ENCODE peak calls at places on chromosomes 16 and 17, in five cellular contexts. G is astrocyte of the spinal cord; S is cardiac muscle cell; K is CD4-positive, alpha-beta T cell; L is fibroblast of the aortic adventitia. H is an unnamed sample.

GRCh38 chr17:79031996-79032875 is 8.3 kb downstream of the C1QTNF1 start:
- DNase-seq in G (no peak), S (no peak), K (no peak), L (no peak), H (no peak)

GRCh38 chr16:79184464-79184863 is 416.1 kb downstream of the MAF start:
- DNase-seq in G (no peak), S (no peak), K (no peak), L (no peak), H (no peak)

GRCh38 chr16:80931661-80931984 is 75.1 kb downstream of the CMC2 start:
- DNase-seq in G (no peak), S (no peak), K (no peak), L (no peak), H (no peak)

GRCh38 chr17:75738218-75738802 is 17.1 kb downstream of the ITGB4 start:
- DNase-seq in G (no peak), S (no peak), K (no peak), L (no peak), H (peak; percentile 99)

GRCh38 chr17:29929006-29929543 is 953 bp downstream of the SSH2 start:
- DNase-seq in G (peak; percentile 45), S (peak; percentile 64), K (peak; percentile 1), L (peak; percentile 32), H (no peak)

GRCh38 chr17:50047488-50048126 is 8.3 kb upstream of the ITGA3 start:
- DNase-seq in G (peak; percentile 80), S (no peak), K (no peak), L (peak; percentile 59), H (no peak)

GRCh38 chr17:73342057-73342522 is 30.3 kb upstream of the CDC42EP4 start:
- DNase-seq in G (peak; percentile 90), S (peak; percentile 35), K (no peak), L (peak; percentile 91), H (no peak)

GRCh38 chr17:74631468-74632195 is 8.1 kb upstream of the CD300E start:
- DNase-seq in G (no peak), S (peak; percentile 48), K (no peak), L (peak; percentile 31), H (peak; percentile 73)

GRCh38 chr17:77235370-77236080 is 94.8 kb downstream of the SEC14L1 start:
- DNase-seq in G (peak; percentile 90), S (no peak), K (no peak), L (peak; percentile 98), H (no peak)

DNA sequence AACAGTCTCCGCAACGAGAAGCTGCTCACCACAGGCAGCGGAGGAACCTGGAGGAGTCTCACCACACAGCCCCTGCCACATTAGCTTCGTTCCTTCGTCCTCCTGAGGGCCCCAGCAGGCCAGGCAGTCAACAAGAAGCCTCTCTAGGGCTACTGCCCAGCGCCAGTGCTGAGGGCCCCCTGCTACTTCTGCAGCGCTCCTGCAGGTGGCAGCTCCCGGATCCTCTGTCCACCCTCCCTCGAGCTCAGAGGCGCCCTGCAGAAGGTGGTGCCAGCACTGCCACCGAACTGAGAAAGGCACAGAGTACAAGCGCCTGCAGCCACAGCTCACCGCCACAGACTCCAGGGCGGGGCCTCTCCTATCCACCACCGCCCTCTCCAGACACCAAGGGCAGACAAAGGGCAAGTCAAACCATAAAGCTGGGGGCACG is 27.3 kb downstream of the KDM8 start:
- DNase-seq in G (no peak), S (peak; percentile 25), K (peak; percentile 83), L (no peak), H (no peak)
- TF ChIP-seq CTCF in G (no peak), S (no peak), K (peak; percentile 55), L (no peak), H (no peak)

DNA sequence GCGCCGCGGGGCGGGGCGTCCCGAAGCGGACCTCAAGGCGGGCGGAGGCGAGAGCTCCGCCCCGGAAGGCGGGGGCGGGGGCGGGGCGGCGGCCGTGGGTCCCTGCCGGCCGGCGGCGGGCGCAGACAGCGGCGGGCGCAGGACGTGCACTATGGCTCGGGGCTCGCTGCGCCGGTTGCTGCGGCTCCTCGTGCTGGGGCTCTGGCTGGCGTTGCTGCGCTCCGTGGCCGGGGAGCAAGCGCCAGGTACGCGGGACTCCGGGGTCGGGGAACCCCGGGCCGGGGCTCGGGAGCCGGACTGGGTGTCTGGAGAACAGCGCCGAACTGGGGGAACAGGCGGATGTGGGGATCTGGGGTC is at the start of gene TNFRSF12A:
- DNase-seq in G (peak; percentile 80), S (peak; percentile 92), K (peak; percentile 37), L (peak; percentile 46), H (peak; percentile 68)
- TF ChIP-seq CTCF in G (no peak), S (no peak), K (no peak), L (no peak), H (no peak)

DNA sequence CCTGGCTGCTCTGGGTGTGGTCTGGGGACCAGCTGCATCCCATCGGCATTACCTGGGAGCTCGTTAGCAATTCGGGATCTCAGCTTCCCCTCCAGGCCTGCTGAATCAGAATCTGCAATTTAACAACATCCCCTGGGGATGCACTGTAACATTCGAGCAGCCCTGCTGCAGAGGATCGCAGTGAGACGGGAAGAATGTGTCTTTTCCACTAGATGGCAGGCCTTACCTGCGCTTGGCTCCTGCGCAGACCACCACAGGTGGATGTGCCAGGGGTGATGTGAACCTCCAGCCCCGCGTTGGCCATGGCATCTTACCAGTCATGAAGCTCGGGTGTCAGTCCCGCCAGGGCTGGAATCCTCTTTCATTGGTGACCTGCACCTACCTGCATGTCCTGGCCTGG is 209.9 kb downstream of the PRKCB start:
- DNase-seq in G (no peak), S (peak; percentile 52), K (no peak), L (no peak), H (no peak)
- TF ChIP-seq CTCF in G (no peak), S (peak; percentile 7), K (no peak), L (no peak), H (no peak)

GRCh38 chr17:82887255-82888164 is 47.7 kb upstream of the ZNF750 start:
- DNase-seq in G (no peak), S (no peak), K (no peak), L (no peak), H (no peak)
- TF ChIP-seq CTCF in G (no peak), S (no peak), K (no peak), L (no peak), H (no peak)

GRCh38 chr16:1959269-1960039 is at the start of gene NDUFB10:
- DNase-seq in G (peak; percentile 85), S (peak; percentile 96), K (peak; percentile 88), L (peak; percentile 89), H (peak; percentile 79)
- TF ChIP-seq CTCF in G (peak; percentile 43), S (peak; percentile 74), K (peak; percentile 83), L (peak; percentile 40), H (peak; percentile 67)

GRCh38 chr16:2428787-2429036 is 535 bp upstream of the CCNF start:
- DNase-seq in G (no peak), S (no peak), K (no peak), L (no peak), H (no peak)
- TF ChIP-seq CTCF in G (no peak), S (no peak), K (no peak), L (no peak), H (no peak)

GRCh38 chr16:64008131-64008530 is 1113.7 kb downstream of the CDH11 start:
- DNase-seq in G (no peak), S (no peak), K (no peak), L (peak; percentile 0), H (no peak)
- TF ChIP-seq CTCF in G (peak; percentile 4), S (no peak), K (no peak), L (no peak), H (no peak)